ENCODE peak calls at places on chromosomes 3 and 15, in eight cellular contexts. One of them, this sample, is unnamed.

GRCh38 chr15:36177590-36178281 is 401.7 kb upstream of the CDIN1 start:
- DNase-seq in dorsolateral prefrontal cortex: no peak
- DNase-seq in IMR-90: peak; percentile 43
- DNase-seq in left cardiac atrium: no peak
- DNase-seq in stimulated activated CD4-positive, alpha-beta T cell treated with anti-CD3 and anti-CD28 coated beads, TNF-alpha, amount 100 ng/mL, for 48 hours: no peak
- DNase-seq in NCI-H1694: peak; percentile 56
- DNase-seq in NCI-H2171 treated with DMSO at 0.1 percent for 48 hours: no peak
- DNase-seq in left colon: no peak
- DNase-seq in this sample: peak; percentile 47

GRCh38 chr15:98075441-98075840 is 114.9 kb downstream of the ARRDC4 start:
- DNase-seq in dorsolateral prefrontal cortex: no peak
- DNase-seq in IMR-90: no peak
- DNase-seq in left cardiac atrium: no peak
- DNase-seq in stimulated activated CD4-positive, alpha-beta T cell treated with anti-CD3 and anti-CD28 coated beads, TNF-alpha, amount 100 ng/mL, for 48 hours: no peak
- DNase-seq in NCI-H1694: no peak
- DNase-seq in NCI-H2171 treated with DMSO at 0.1 percent for 48 hours: no peak
- DNase-seq in left colon: no peak
- DNase-seq in this sample: no peak

GRCh38 chr15:43093026-43093425 is 12.8 kb downstream of the UBR1 start:
- DNase-seq in dorsolateral prefrontal cortex: no peak
- DNase-seq in IMR-90: peak; percentile 85
- DNase-seq in left cardiac atrium: no peak
- DNase-seq in stimulated activated CD4-positive, alpha-beta T cell treated with anti-CD3 and anti-CD28 coated beads, TNF-alpha, amount 100 ng/mL, for 48 hours: no peak
- DNase-seq in NCI-H1694: no peak
- DNase-seq in NCI-H2171 treated with DMSO at 0.1 percent for 48 hours: no peak
- DNase-seq in left colon: no peak
- DNase-seq in this sample: peak; percentile 50

GRCh38 chr3:14948609-14949038 is 1.2 kb downstream of the NR2C2 start:
- DNase-seq in dorsolateral prefrontal cortex: no peak
- DNase-seq in IMR-90: no peak
- DNase-seq in left cardiac atrium: no peak
- DNase-seq in stimulated activated CD4-positive, alpha-beta T cell treated with anti-CD3 and anti-CD28 coated beads, TNF-alpha, amount 100 ng/mL, for 48 hours: no peak
- DNase-seq in NCI-H1694: no peak
- DNase-seq in NCI-H2171 treated with DMSO at 0.1 percent for 48 hours: no peak
- DNase-seq in left colon: no peak
- DNase-seq in this sample: peak; percentile 8

GRCh38 chr3:16841906-16842709 is 42.6 kb upstream of the PLCL2 start:
- DNase-seq in dorsolateral prefrontal cortex: peak; percentile 21
- DNase-seq in IMR-90: no peak
- DNase-seq in left cardiac atrium: peak; percentile 41
- DNase-seq in stimulated activated CD4-positive, alpha-beta T cell treated with anti-CD3 and anti-CD28 coated beads, TNF-alpha, amount 100 ng/mL, for 48 hours: peak; percentile 59
- DNase-seq in NCI-H1694: peak; percentile 73
- DNase-seq in NCI-H2171 treated with DMSO at 0.1 percent for 48 hours: peak; percentile 55
- DNase-seq in left colon: peak; percentile 75
- DNase-seq in this sample: no peak

GRCh38 chr15:67185621-67186225 is 68.7 kb downstream of the AAGAB start:
- DNase-seq in dorsolateral prefrontal cortex: no peak
- DNase-seq in IMR-90: no peak
- DNase-seq in left cardiac atrium: no peak
- DNase-seq in stimulated activated CD4-positive, alpha-beta T cell treated with anti-CD3 and anti-CD28 coated beads, TNF-alpha, amount 100 ng/mL, for 48 hours: no peak
- DNase-seq in NCI-H1694: no peak
- DNase-seq in NCI-H2171 treated with DMSO at 0.1 percent for 48 hours: peak; percentile 71
- DNase-seq in left colon: no peak
- DNase-seq in this sample: peak; percentile 78

GRCh38 chr3:188915137-188915536 is 256.6 kb upstream of the TPRG1 start:
- DNase-seq in dorsolateral prefrontal cortex: no peak
- DNase-seq in IMR-90: peak; percentile 63
- DNase-seq in left cardiac atrium: no peak
- DNase-seq in stimulated activated CD4-positive, alpha-beta T cell treated with anti-CD3 and anti-CD28 coated beads, TNF-alpha, amount 100 ng/mL, for 48 hours: no peak
- DNase-seq in NCI-H1694: no peak
- DNase-seq in NCI-H2171 treated with DMSO at 0.1 percent for 48 hours: no peak
- DNase-seq in left colon: no peak
- DNase-seq in this sample: peak; percentile 63

GRCh38 chr15:99409097-99409473 is 156.7 kb upstream of the MEF2A start:
- DNase-seq in dorsolateral prefrontal cortex: peak; percentile 54
- DNase-seq in IMR-90: peak; percentile 60
- DNase-seq in left cardiac atrium: peak; percentile 72
- DNase-seq in stimulated activated CD4-positive, alpha-beta T cell treated with anti-CD3 and anti-CD28 coated beads, TNF-alpha, amount 100 ng/mL, for 48 hours: no peak
- DNase-seq in NCI-H1694: peak; percentile 49
- DNase-seq in NCI-H2171 treated with DMSO at 0.1 percent for 48 hours: peak; percentile 32
- DNase-seq in left colon: peak; percentile 76
- DNase-seq in this sample: peak; percentile 66

GRCh38 chr3:146692254-146692653 is 87.1 kb upstream of the PLSCR5 start:
- DNase-seq in dorsolateral prefrontal cortex: no peak
- DNase-seq in IMR-90: no peak
- DNase-seq in left cardiac atrium: no peak
- DNase-seq in stimulated activated CD4-positive, alpha-beta T cell treated with anti-CD3 and anti-CD28 coated beads, TNF-alpha, amount 100 ng/mL, for 48 hours: no peak
- DNase-seq in NCI-H1694: no peak
- DNase-seq in NCI-H2171 treated with DMSO at 0.1 percent for 48 hours: no peak
- DNase-seq in left colon: no peak
- DNase-seq in this sample: no peak

GRCh38 chr3:154184582-154184981 is 63.4 kb downstream of the ARHGEF26 start:
- DNase-seq in dorsolateral prefrontal cortex: no peak
- DNase-seq in IMR-90: no peak
- DNase-seq in left cardiac atrium: no peak
- DNase-seq in stimulated activated CD4-positive, alpha-beta T cell treated with anti-CD3 and anti-CD28 coated beads, TNF-alpha, amount 100 ng/mL, for 48 hours: no peak
- DNase-seq in NCI-H1694: no peak
- DNase-seq in NCI-H2171 treated with DMSO at 0.1 percent for 48 hours: peak; percentile 83
- DNase-seq in left colon: no peak
- DNase-seq in this sample: no peak

GRCh38 chr3:168939651-168940238 is 723.8 kb downstream of the MECOM start:
- DNase-seq in dorsolateral prefrontal cortex: no peak
- DNase-seq in IMR-90: no peak
- DNase-seq in left cardiac atrium: no peak
- DNase-seq in stimulated activated CD4-positive, alpha-beta T cell treated with anti-CD3 and anti-CD28 coated beads, TNF-alpha, amount 100 ng/mL, for 48 hours: no peak
- DNase-seq in NCI-H1694: no peak
- DNase-seq in NCI-H2171 treated with DMSO at 0.1 percent for 48 hours: no peak
- DNase-seq in left colon: no peak
- DNase-seq in this sample: no peak

GRCh38 chr3:48685293-48685602 is 467 bp downstream of the NCKIPSD start:
- DNase-seq in dorsolateral prefrontal cortex: no peak
- DNase-seq in IMR-90: no peak
- DNase-seq in left cardiac atrium: no peak
- DNase-seq in stimulated activated CD4-positive, alpha-beta T cell treated with anti-CD3 and anti-CD28 coated beads, TNF-alpha, amount 100 ng/mL, for 48 hours: no peak
- DNase-seq in NCI-H1694: no peak
- DNase-seq in NCI-H2171 treated with DMSO at 0.1 percent for 48 hours: no peak
- DNase-seq in left colon: no peak
- DNase-seq in this sample: no peak

GRCh38 chr15:26020871-26021270 is 157.7 kb upstream of the ATP10A start:
- DNase-seq in dorsolateral prefrontal cortex: no peak
- DNase-seq in IMR-90: no peak
- DNase-seq in left cardiac atrium: no peak
- DNase-seq in stimulated activated CD4-positive, alpha-beta T cell treated with anti-CD3 and anti-CD28 coated beads, TNF-alpha, amount 100 ng/mL, for 48 hours: no peak
- DNase-seq in NCI-H1694: no peak
- DNase-seq in NCI-H2171 treated with DMSO at 0.1 percent for 48 hours: no peak
- DNase-seq in left colon: no peak
- DNase-seq in this sample: no peak

GRCh38 chr15:38215707-38216106 is 36.9 kb upstream of the SPRED1 start:
- DNase-seq in dorsolateral prefrontal cortex: no peak
- DNase-seq in IMR-90: no peak
- DNase-seq in left cardiac atrium: no peak
- DNase-seq in stimulated activated CD4-positive, alpha-beta T cell treated with anti-CD3 and anti-CD28 coated beads, TNF-alpha, amount 100 ng/mL, for 48 hours: no peak
- DNase-seq in NCI-H1694: no peak
- DNase-seq in NCI-H2171 treated with DMSO at 0.1 percent for 48 hours: no peak
- DNase-seq in left colon: no peak
- DNase-seq in this sample: no peak

GRCh38 chr15:34358367-34358766 is 8.6 kb downstream of the LPCAT4 start:
- DNase-seq in dorsolateral prefrontal cortex: no peak
- DNase-seq in IMR-90: no peak
- DNase-seq in left cardiac atrium: no peak
- DNase-seq in stimulated activated CD4-positive, alpha-beta T cell treated with anti-CD3 and anti-CD28 coated beads, TNF-alpha, amount 100 ng/mL, for 48 hours: no peak
- DNase-seq in NCI-H1694: no peak
- DNase-seq in NCI-H2171 treated with DMSO at 0.1 percent for 48 hours: no peak
- DNase-seq in left colon: no peak
- DNase-seq in this sample: no peak

GRCh38 chr3:179181993-179182551 is 33.9 kb downstream of the PIK3CA start:
- DNase-seq in dorsolateral prefrontal cortex: no peak
- DNase-seq in IMR-90: peak; percentile 46
- DNase-seq in left cardiac atrium: no peak
- DNase-seq in stimulated activated CD4-positive, alpha-beta T cell treated with anti-CD3 and anti-CD28 coated beads, TNF-alpha, amount 100 ng/mL, for 48 hours: peak; percentile 1
- DNase-seq in NCI-H1694: no peak
- DNase-seq in NCI-H2171 treated with DMSO at 0.1 percent for 48 hours: no peak
- DNase-seq in left colon: no peak
- DNase-seq in this sample: peak; percentile 59

GRCh38 chr3:66480666-66481065 is 20.2 kb downstream of the LRIG1 start:
- DNase-seq in dorsolateral prefrontal cortex: no peak
- DNase-seq in IMR-90: peak; percentile 41
- DNase-seq in left cardiac atrium: no peak
- DNase-seq in stimulated activated CD4-positive, alpha-beta T cell treated with anti-CD3 and anti-CD28 coated beads, TNF-alpha, amount 100 ng/mL, for 48 hours: no peak
- DNase-seq in NCI-H1694: no peak
- DNase-seq in NCI-H2171 treated with DMSO at 0.1 percent for 48 hours: no peak
- DNase-seq in left colon: no peak
- DNase-seq in this sample: no peak

GRCh38 chr3:73563896-73564582 is 60.7 kb downstream of the PDZRN3 start:
- DNase-seq in dorsolateral prefrontal cortex: no peak
- DNase-seq in IMR-90: peak; percentile 49
- DNase-seq in left cardiac atrium: no peak
- DNase-seq in stimulated activated CD4-positive, alpha-beta T cell treated with anti-CD3 and anti-CD28 coated beads, TNF-alpha, amount 100 ng/mL, for 48 hours: no peak
- DNase-seq in NCI-H1694: no peak
- DNase-seq in NCI-H2171 treated with DMSO at 0.1 percent for 48 hours: no peak
- DNase-seq in left colon: no peak
- DNase-seq in this sample: peak; percentile 46

GRCh38 chr3:177141899-177142651 is 55.2 kb downstream of the TBL1XR1 start:
- DNase-seq in dorsolateral prefrontal cortex: no peak
- DNase-seq in IMR-90: no peak
- DNase-seq in left cardiac atrium: no peak
- DNase-seq in stimulated activated CD4-positive, alpha-beta T cell treated with anti-CD3 and anti-CD28 coated beads, TNF-alpha, amount 100 ng/mL, for 48 hours: no peak
- DNase-seq in NCI-H1694: no peak
- DNase-seq in NCI-H2171 treated with DMSO at 0.1 percent for 48 hours: peak; percentile 71
- DNase-seq in left colon: no peak
- DNase-seq in this sample: no peak

GRCh38 chr3:12489832-12490231 is 5.6 kb downstream of the TSEN2 start:
- DNase-seq in dorsolateral prefrontal cortex: no peak
- DNase-seq in IMR-90: no peak
- DNase-seq in left cardiac atrium: no peak
- DNase-seq in stimulated activated CD4-positive, alpha-beta T cell treated with anti-CD3 and anti-CD28 coated beads, TNF-alpha, amount 100 ng/mL, for 48 hours: no peak
- DNase-seq in NCI-H1694: no peak
- DNase-seq in NCI-H2171 treated with DMSO at 0.1 percent for 48 hours: peak; percentile 39
- DNase-seq in left colon: no peak
- DNase-seq in this sample: peak; percentile 35

GRCh38 chr3:118997190-118997589 is 37.5 kb downstream of the IGSF11 start:
- DNase-seq in dorsolateral prefrontal cortex: no peak
- DNase-seq in IMR-90: no peak
- DNase-seq in left cardiac atrium: no peak
- DNase-seq in stimulated activated CD4-positive, alpha-beta T cell treated with anti-CD3 and anti-CD28 coated beads, TNF-alpha, amount 100 ng/mL, for 48 hours: no peak
- DNase-seq in NCI-H1694: no peak
- DNase-seq in NCI-H2171 treated with DMSO at 0.1 percent for 48 hours: no peak
- DNase-seq in left colon: no peak
- DNase-seq in this sample: no peak

GRCh38 chr3:113985526-113985925 is 37.7 kb downstream of the ZDHHC23 start:
- DNase-seq in dorsolateral prefrontal cortex: no peak
- DNase-seq in IMR-90: no peak
- DNase-seq in left cardiac atrium: no peak
- DNase-seq in stimulated activated CD4-positive, alpha-beta T cell treated with anti-CD3 and anti-CD28 coated beads, TNF-alpha, amount 100 ng/mL, for 48 hours: no peak
- DNase-seq in NCI-H1694: no peak
- DNase-seq in NCI-H2171 treated with DMSO at 0.1 percent for 48 hours: no peak
- DNase-seq in left colon: no peak
- DNase-seq in this sample: no peak

GRCh38 chr3:181698263-181698944 is 13.3 kb upstream of the SOX2 start:
- DNase-seq in dorsolateral prefrontal cortex: peak; percentile 19
- DNase-seq in IMR-90: no peak
- DNase-seq in left cardiac atrium: no peak
- DNase-seq in stimulated activated CD4-positive, alpha-beta T cell treated with anti-CD3 and anti-CD28 coated beads, TNF-alpha, amount 100 ng/mL, for 48 hours: no peak
- DNase-seq in NCI-H1694: no peak
- DNase-seq in NCI-H2171 treated with DMSO at 0.1 percent for 48 hours: no peak
- DNase-seq in left colon: no peak
- DNase-seq in this sample: peak; percentile 28

GRCh38 chr15:73873889-73874511 is 636 bp downstream of the TBC1D21 start:
- DNase-seq in dorsolateral prefrontal cortex: no peak
- DNase-seq in IMR-90: peak; percentile 68
- DNase-seq in left cardiac atrium: no peak
- DNase-seq in stimulated activated CD4-positive, alpha-beta T cell treated with anti-CD3 and anti-CD28 coated beads, TNF-alpha, amount 100 ng/mL, for 48 hours: no peak
- DNase-seq in NCI-H1694: peak; percentile 60
- DNase-seq in NCI-H2171 treated with DMSO at 0.1 percent for 48 hours: peak; percentile 59
- DNase-seq in left colon: no peak
- DNase-seq in this sample: peak; percentile 74

GRCh38 chr3:20924646-20925395 is 738.8 kb upstream of the SGO1 start:
- DNase-seq in dorsolateral prefrontal cortex: no peak
- DNase-seq in IMR-90: no peak
- DNase-seq in left cardiac atrium: no peak
- DNase-seq in stimulated activated CD4-positive, alpha-beta T cell treated with anti-CD3 and anti-CD28 coated beads, TNF-alpha, amount 100 ng/mL, for 48 hours: no peak
- DNase-seq in NCI-H1694: no peak
- DNase-seq in NCI-H2171 treated with DMSO at 0.1 percent for 48 hours: no peak
- DNase-seq in left colon: no peak
- DNase-seq in this sample: no peak

This sample was measured in fibroblast of mammary gland.